ENCODE peak calls at places on chromosome 2, in nine cellular contexts. One of them, this sample, is unnamed.

GRCh38 chr2:83251473-83251872 is 1207.6 kb downstream of the SUCLG1 start:
- DNase-seq in spleen: no peak
- DNase-seq in psoas muscle: no peak
- DNase-seq in fibroblast of lung: no peak
- DNase-seq in CD8-positive, alpha-beta T cell: no peak
- DNase-seq in astrocyte of the cerebellum: no peak
- DNase-seq in omental fat pad: no peak
- DNase-seq in BJ: no peak
- DNase-seq in nephron progenitor cell: no peak
- DNase-seq in this sample: no peak

GRCh38 chr2:9200634-9201015 is 6.0 kb upstream of the ASAP2 start:
- DNase-seq in astrocyte of the cerebellum: no peak
- DNase-seq in fibroblast of lung: no peak
- DNase-seq in CD8-positive, alpha-beta T cell: no peak
- DNase-seq in BJ: no peak
- DNase-seq in psoas muscle: no peak
- DNase-seq in omental fat pad: no peak
- DNase-seq in spleen: no peak
- DNase-seq in nephron progenitor cell: no peak
- DNase-seq in this sample: no peak

GRCh38 chr2:219171231-219171651 is 1.4 kb upstream of the SLC23A3 start:
- DNase-seq in nephron progenitor cell: peak; percentile 30
- DNase-seq in spleen: no peak
- DNase-seq in psoas muscle: peak; percentile 84
- DNase-seq in fibroblast of lung: peak; percentile 78
- DNase-seq in CD8-positive, alpha-beta T cell: no peak
- DNase-seq in BJ: peak; percentile 88
- DNase-seq in omental fat pad: no peak
- DNase-seq in astrocyte of the cerebellum: peak; percentile 32
- DNase-seq in this sample: peak; percentile 65

GRCh38 chr2:65153515-65153914 is 23.6 kb upstream of the RAB1A start:
- DNase-seq in spleen: no peak
- DNase-seq in nephron progenitor cell: no peak
- DNase-seq in omental fat pad: no peak
- DNase-seq in BJ: no peak
- DNase-seq in psoas muscle: no peak
- DNase-seq in CD8-positive, alpha-beta T cell: no peak
- DNase-seq in astrocyte of the cerebellum: no peak
- DNase-seq in fibroblast of lung: no peak
- DNase-seq in this sample: no peak

GRCh38 chr2:238863749-238864206 is 15.9 kb downstream of the TWIST2 start:
- DNase-seq in psoas muscle: no peak
- DNase-seq in spleen: no peak
- DNase-seq in BJ: no peak
- DNase-seq in nephron progenitor cell: no peak
- DNase-seq in astrocyte of the cerebellum: no peak
- DNase-seq in CD8-positive, alpha-beta T cell: no peak
- DNase-seq in omental fat pad: no peak
- DNase-seq in fibroblast of lung: no peak
- DNase-seq in this sample: no peak

GRCh38 chr2:133991606-133992168 is 262.2 kb upstream of the MGAT5 start:
- DNase-seq in fibroblast of lung: no peak
- DNase-seq in astrocyte of the cerebellum: no peak
- DNase-seq in psoas muscle: no peak
- DNase-seq in nephron progenitor cell: no peak
- DNase-seq in omental fat pad: no peak
- DNase-seq in spleen: no peak
- DNase-seq in BJ: no peak
- DNase-seq in CD8-positive, alpha-beta T cell: no peak
- DNase-seq in this sample: no peak

GRCh38 chr2:9797086-9797485 is 46.2 kb upstream of the TAF1B start:
- DNase-seq in omental fat pad: no peak
- DNase-seq in nephron progenitor cell: no peak
- DNase-seq in astrocyte of the cerebellum: no peak
- DNase-seq in BJ: no peak
- DNase-seq in fibroblast of lung: no peak
- DNase-seq in spleen: peak; percentile 57
- DNase-seq in CD8-positive, alpha-beta T cell: no peak
- DNase-seq in psoas muscle: no peak
- DNase-seq in this sample: no peak

GRCh38 chr2:209526541-209526940 is 102.7 kb downstream of the MAP2 start:
- DNase-seq in BJ: no peak
- DNase-seq in spleen: no peak
- DNase-seq in nephron progenitor cell: no peak
- DNase-seq in psoas muscle: no peak
- DNase-seq in fibroblast of lung: no peak
- DNase-seq in astrocyte of the cerebellum: no peak
- DNase-seq in omental fat pad: no peak
- DNase-seq in CD8-positive, alpha-beta T cell: no peak
- DNase-seq in this sample: no peak

GRCh38 chr2:54114936-54115283 is 505 bp upstream of the ACYP2 start:
- DNase-seq in nephron progenitor cell: no peak
- DNase-seq in fibroblast of lung: no peak
- DNase-seq in omental fat pad: no peak
- DNase-seq in astrocyte of the cerebellum: no peak
- DNase-seq in spleen: no peak
- DNase-seq in CD8-positive, alpha-beta T cell: no peak
- DNase-seq in BJ: no peak
- DNase-seq in psoas muscle: no peak
- DNase-seq in this sample: no peak

GRCh38 chr2:46296840-46297545 is at the start of gene EPAS1:
- DNase-seq in fibroblast of lung: peak; percentile 75
- DNase-seq in omental fat pad: peak; percentile 75
- DNase-seq in nephron progenitor cell: peak; percentile 96
- DNase-seq in spleen: peak; percentile 97
- DNase-seq in psoas muscle: peak; percentile 97
- DNase-seq in BJ: peak; percentile 60
- DNase-seq in CD8-positive, alpha-beta T cell: peak; percentile 65
- DNase-seq in astrocyte of the cerebellum: no peak
- DNase-seq in this sample: peak; percentile 95
- TF ChIP-seq CTCF in fibroblast of lung: no peak
- TF ChIP-seq CTCF in omental fat pad: no peak
- TF ChIP-seq CTCF in nephron progenitor cell: no peak
- TF ChIP-seq CTCF in spleen: no peak
- TF ChIP-seq CTCF in psoas muscle: no peak
- TF ChIP-seq CTCF in BJ: no peak
- TF ChIP-seq CTCF in CD8-positive, alpha-beta T cell: no peak
- TF ChIP-seq CTCF in astrocyte of the cerebellum: no peak
- TF ChIP-seq CTCF in this sample: no peak

DNA sequence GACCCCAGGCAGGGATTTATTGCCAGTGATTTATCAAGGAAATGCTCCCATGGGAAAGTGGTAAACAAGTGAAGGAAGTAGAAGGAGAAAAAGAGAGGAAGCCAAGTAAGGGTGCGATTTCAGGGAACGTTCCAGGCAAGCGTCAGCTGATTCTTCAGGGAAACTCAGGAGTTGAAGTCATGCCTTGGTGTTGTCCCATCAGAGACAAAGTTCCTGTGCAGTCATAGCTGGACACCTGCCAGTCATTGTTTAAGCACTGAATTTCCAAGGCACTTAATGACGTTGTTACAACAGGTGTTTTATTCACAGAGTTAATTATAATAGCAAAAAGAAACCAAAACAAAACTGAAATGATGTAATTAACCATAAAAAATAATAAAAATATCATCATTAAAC is 381.8 kb upstream of the CRIM1 start:
- DNase-seq in nephron progenitor cell: no peak
- DNase-seq in fibroblast of lung: peak; percentile 12
- DNase-seq in omental fat pad: no peak
- DNase-seq in BJ: no peak
- DNase-seq in CD8-positive, alpha-beta T cell: no peak
- DNase-seq in astrocyte of the cerebellum: no peak
- DNase-seq in spleen: no peak
- DNase-seq in psoas muscle: no peak
- DNase-seq in this sample: no peak
- TF ChIP-seq CTCF in nephron progenitor cell: no peak
- TF ChIP-seq CTCF in fibroblast of lung: no peak
- TF ChIP-seq CTCF in omental fat pad: no peak
- TF ChIP-seq CTCF in BJ: no peak
- TF ChIP-seq CTCF in CD8-positive, alpha-beta T cell: no peak
- TF ChIP-seq CTCF in astrocyte of the cerebellum: no peak
- TF ChIP-seq CTCF in spleen: no peak
- TF ChIP-seq CTCF in psoas muscle: no peak
- TF ChIP-seq CTCF in this sample: no peak

DNA sequence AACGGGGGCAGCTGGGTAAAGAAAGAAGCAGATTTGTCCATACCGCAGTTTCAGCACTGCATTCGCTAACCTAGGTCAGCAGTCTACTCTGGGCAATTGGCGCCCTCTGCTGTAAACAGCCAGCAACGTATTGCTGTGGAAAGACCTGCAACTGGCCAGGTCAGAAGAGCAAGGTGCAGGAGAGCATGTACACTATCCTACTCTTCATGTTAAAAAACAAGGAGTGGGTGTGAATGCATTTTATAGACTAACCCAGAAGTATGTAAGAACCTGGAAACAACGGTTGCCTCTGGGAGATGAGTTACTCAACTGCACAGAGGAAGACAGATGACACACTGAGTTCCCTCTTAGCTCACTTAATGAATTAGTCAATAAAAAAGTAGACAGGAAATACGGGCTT is 6.2 kb downstream of the MRPS5 start:
- DNase-seq in nephron progenitor cell: peak; percentile 68
- DNase-seq in BJ: peak; percentile 7
- DNase-seq in spleen: peak; percentile 86
- DNase-seq in omental fat pad: peak; percentile 26
- DNase-seq in fibroblast of lung: peak; percentile 54
- DNase-seq in psoas muscle: peak; percentile 70
- DNase-seq in CD8-positive, alpha-beta T cell: peak; percentile 46
- DNase-seq in astrocyte of the cerebellum: peak; percentile 39
- DNase-seq in this sample: peak; percentile 51
- TF ChIP-seq CTCF in nephron progenitor cell: peak; percentile 70
- TF ChIP-seq CTCF in BJ: peak; percentile 86
- TF ChIP-seq CTCF in spleen: peak; percentile 57
- TF ChIP-seq CTCF in omental fat pad: no peak
- TF ChIP-seq CTCF in fibroblast of lung: peak; percentile 89
- TF ChIP-seq CTCF in psoas muscle: peak; percentile 74
- TF ChIP-seq CTCF in CD8-positive, alpha-beta T cell: peak; percentile 90
- TF ChIP-seq CTCF in astrocyte of the cerebellum: peak; percentile 91
- TF ChIP-seq CTCF in this sample: peak; percentile 91

GRCh38 chr2:7427293-7428060 is 510.3 kb downstream of the RNF144A start:
- DNase-seq in BJ: no peak
- DNase-seq in omental fat pad: no peak
- DNase-seq in astrocyte of the cerebellum: peak; percentile 49
- DNase-seq in psoas muscle: no peak
- DNase-seq in CD8-positive, alpha-beta T cell: no peak
- DNase-seq in nephron progenitor cell: peak; percentile 38
- DNase-seq in fibroblast of lung: peak; percentile 33
- DNase-seq in spleen: no peak
- DNase-seq in this sample: peak; percentile 28
- TF ChIP-seq CTCF in BJ: peak; percentile 56
- TF ChIP-seq CTCF in omental fat pad: no peak
- TF ChIP-seq CTCF in astrocyte of the cerebellum: peak; percentile 65
- TF ChIP-seq CTCF in psoas muscle: peak; percentile 66
- TF ChIP-seq CTCF in CD8-positive, alpha-beta T cell: peak; percentile 94
- TF ChIP-seq CTCF in nephron progenitor cell: peak; percentile 69
- TF ChIP-seq CTCF in fibroblast of lung: peak; percentile 64
- TF ChIP-seq CTCF in spleen: peak; percentile 75
- TF ChIP-seq CTCF in this sample: peak; percentile 72

GRCh38 chr2:28941008-28941407 is 40.1 kb upstream of the TOGARAM2 start:
- DNase-seq in spleen: no peak
- DNase-seq in astrocyte of the cerebellum: no peak
- DNase-seq in nephron progenitor cell: no peak
- DNase-seq in CD8-positive, alpha-beta T cell: no peak
- DNase-seq in BJ: no peak
- DNase-seq in omental fat pad: no peak
- DNase-seq in psoas muscle: no peak
- DNase-seq in fibroblast of lung: no peak
- DNase-seq in this sample: no peak
- TF ChIP-seq CTCF in spleen: no peak
- TF ChIP-seq CTCF in astrocyte of the cerebellum: no peak
- TF ChIP-seq CTCF in nephron progenitor cell: no peak
- TF ChIP-seq CTCF in CD8-positive, alpha-beta T cell: no peak
- TF ChIP-seq CTCF in BJ: no peak
- TF ChIP-seq CTCF in omental fat pad: no peak
- TF ChIP-seq CTCF in psoas muscle: no peak
- TF ChIP-seq CTCF in fibroblast of lung: no peak
- TF ChIP-seq CTCF in this sample: no peak

GRCh38 chr2:168157926-168158325 is 89.5 kb downstream of the STK39 start:
- DNase-seq in astrocyte of the cerebellum: no peak
- DNase-seq in CD8-positive, alpha-beta T cell: no peak
- DNase-seq in BJ: no peak
- DNase-seq in psoas muscle: no peak
- DNase-seq in omental fat pad: no peak
- DNase-seq in fibroblast of lung: peak; percentile 40
- DNase-seq in spleen: no peak
- DNase-seq in nephron progenitor cell: no peak
- DNase-seq in this sample: no peak

GRCh38 chr2:168159754-168160585 is 87.4 kb downstream of the STK39 start:
- DNase-seq in omental fat pad: no peak
- DNase-seq in fibroblast of lung: no peak
- DNase-seq in spleen: no peak
- DNase-seq in psoas muscle: no peak
- DNase-seq in CD8-positive, alpha-beta T cell: no peak
- DNase-seq in astrocyte of the cerebellum: no peak
- DNase-seq in nephron progenitor cell: no peak
- DNase-seq in BJ: no peak
- DNase-seq in this sample: no peak

GRCh38 chr2:168157070-168157469 is 90.3 kb downstream of the STK39 start:
- DNase-seq in BJ: no peak
- DNase-seq in spleen: no peak
- DNase-seq in nephron progenitor cell: no peak
- DNase-seq in astrocyte of the cerebellum: no peak
- DNase-seq in omental fat pad: no peak
- DNase-seq in CD8-positive, alpha-beta T cell: no peak
- DNase-seq in fibroblast of lung: no peak
- DNase-seq in psoas muscle: no peak
- DNase-seq in this sample: no peak

GRCh38 chr2:168156661-168157060 is 90.7 kb downstream of the STK39 start:
- DNase-seq in nephron progenitor cell: peak; percentile 15
- DNase-seq in spleen: no peak
- DNase-seq in fibroblast of lung: peak; percentile 54
- DNase-seq in omental fat pad: no peak
- DNase-seq in CD8-positive, alpha-beta T cell: no peak
- DNase-seq in BJ: peak; percentile 75
- DNase-seq in psoas muscle: no peak
- DNase-seq in astrocyte of the cerebellum: no peak
- DNase-seq in this sample: no peak

GRCh38 chr2:168160897-168161296 is 86.5 kb downstream of the STK39 start:
- DNase-seq in spleen: no peak
- DNase-seq in psoas muscle: no peak
- DNase-seq in fibroblast of lung: no peak
- DNase-seq in CD8-positive, alpha-beta T cell: no peak
- DNase-seq in BJ: no peak
- DNase-seq in nephron progenitor cell: no peak
- DNase-seq in astrocyte of the cerebellum: no peak
- DNase-seq in omental fat pad: no peak
- DNase-seq in this sample: no peak
- TF ChIP-seq CTCF in spleen: no peak
- TF ChIP-seq CTCF in psoas muscle: no peak
- TF ChIP-seq CTCF in fibroblast of lung: peak; percentile 7
- TF ChIP-seq CTCF in CD8-positive, alpha-beta T cell: no peak
- TF ChIP-seq CTCF in BJ: no peak
- TF ChIP-seq CTCF in nephron progenitor cell: no peak
- TF ChIP-seq CTCF in astrocyte of the cerebellum: peak; percentile 16
- TF ChIP-seq CTCF in omental fat pad: no peak
- TF ChIP-seq CTCF in this sample: peak; percentile 23

GRCh38 chr2:85455552-85456090 is 37.1 kb downstream of the SH2D6 start:
- DNase-seq in nephron progenitor cell: no peak
- DNase-seq in astrocyte of the cerebellum: no peak
- DNase-seq in spleen: peak; percentile 23
- DNase-seq in omental fat pad: no peak
- DNase-seq in psoas muscle: no peak
- DNase-seq in CD8-positive, alpha-beta T cell: no peak
- DNase-seq in BJ: no peak
- DNase-seq in fibroblast of lung: no peak
- DNase-seq in this sample: no peak
- TF ChIP-seq CTCF in nephron progenitor cell: no peak
- TF ChIP-seq CTCF in astrocyte of the cerebellum: no peak
- TF ChIP-seq CTCF in spleen: no peak
- TF ChIP-seq CTCF in omental fat pad: no peak
- TF ChIP-seq CTCF in psoas muscle: no peak
- TF ChIP-seq CTCF in CD8-positive, alpha-beta T cell: no peak
- TF ChIP-seq CTCF in BJ: no peak
- TF ChIP-seq CTCF in fibroblast of lung: no peak
- TF ChIP-seq CTCF in this sample: no peak

This sample was measured in D721Med.